ENCODE peak calls at places on chromosomes 13 and 19, in six cellular contexts. M is H4, L is left cardiac atrium, E is amniotic stem cell, P is HS-5, F is mesothelial cell of epicardium. N is an unnamed sample.

GRCh38 chr13:33256148-33256547 is 29.4 kb downstream of the STARD13 start:
- DNase-seq in M (no peak), L (no peak), E (no peak), P (no peak), F (no peak), N (no peak)

GRCh38 chr13:25111557-25111956 is 15.6 kb downstream of the PABPC3 start:
- DNase-seq in E (no peak), L (no peak), M (no peak), F (no peak), P (no peak), N (no peak)

GRCh38 chr19:18948075-18948975 is 7.3 kb upstream of the HOMER3 start:
- DNase-seq in E (no peak), L (no peak), P (no peak), M (no peak), F (no peak), N (no peak)

GRCh38 chr19:17519967-17520366 is 8.5 kb downstream of the PGLS start:
- DNase-seq in L (no peak), F (no peak), M (no peak), E (no peak), P (no peak), N (no peak)

GRCh38 chr13:91946498-91947070 is 548.2 kb downstream of the GPC5 start:
- DNase-seq in F (no peak), M (peak; percentile 11), P (no peak), E (no peak), L (no peak), N (peak; percentile 16)

GRCh38 chr13:77786888-77787287 is 89.4 kb downstream of the SLAIN1 start:
- DNase-seq in E (no peak), M (no peak), F (no peak), P (no peak), L (no peak), N (no peak)

GRCh38 chr19:34676697-34677385 is at the start of gene SCGB2B2:
- DNase-seq in F (no peak), L (peak; percentile 89), E (no peak), P (peak; percentile 84), M (peak; percentile 57), N (no peak)

GRCh38 chr19:33558846-33559245 is 37.3 kb upstream of the PEPD start:
- DNase-seq in P (no peak), F (no peak), M (no peak), L (no peak), E (no peak), N (no peak)

GRCh38 chr13:40993987-40994386 is 25.1 kb downstream of the ELF1 start:
- DNase-seq in M (no peak), P (no peak), L (no peak), E (no peak), F (no peak), N (no peak)

GRCh38 chr13:113862766-113863510 is 938 bp downstream of the GAS6 start:
- DNase-seq in P (no peak), M (no peak), L (peak; percentile 79), E (no peak), F (no peak), N (peak; percentile 47)

GRCh38 chr19:38975214-38975860 is at the start of gene FBXO17:
- DNase-seq in M (peak; percentile 63), L (peak; percentile 52), F (peak; percentile 39), P (no peak), E (peak; percentile 15), N (peak; percentile 49)

GRCh38 chr13:105608132-105608531 is 927.3 kb downstream of the EFNB2 start:
- DNase-seq in L (no peak), P (no peak), M (no peak), E (no peak), F (no peak), N (no peak)

GRCh38 chr19:3857449-3858003 is 11.3 kb downstream of the ZFR2 start:
- DNase-seq in L (no peak), F (no peak), E (no peak), P (no peak), M (no peak), N (no peak)

GRCh38 chr13:44230736-44231135 is 142.9 kb upstream of the SERP2 start:
- DNase-seq in M (no peak), E (no peak), F (no peak), L (no peak), P (no peak), N (no peak)

GRCh38 chr19:8487137-8487851 is 15.1 kb downstream of the PRAM1 start:
- DNase-seq in P (no peak), F (no peak), M (no peak), L (peak; percentile 53), E (no peak), N (peak; percentile 34)

GRCh38 chr13:111115841-111116500 is 861 bp downstream of the ARHGEF7 start:
- DNase-seq in P (no peak), F (no peak), L (peak; percentile 66), M (no peak), E (peak; percentile 57), N (peak; percentile 60)

GRCh38 chr19:35549174-35549788 is 3.9 kb downstream of the TMEM147 start:
- DNase-seq in L (no peak), F (no peak), P (no peak), E (peak; percentile 49), M (peak; percentile 84), N (peak; percentile 39)

GRCh38 chr19:639251-640155 is at the start of gene FGF22:
- DNase-seq in P (peak; percentile 24), E (peak; percentile 65), M (peak; percentile 40), F (peak; percentile 92), L (peak; percentile 95), N (peak; percentile 96)

GRCh38 chr19:40799558-40800338 is 757 bp downstream of the EGLN2 start:
- DNase-seq in F (no peak), M (no peak), E (peak; percentile 18), L (peak; percentile 82), P (no peak), N (no peak)

GRCh38 chr19:33054623-33055022 is 10.1 kb downstream of the RHPN2 start:
- DNase-seq in F (no peak), E (no peak), M (no peak), P (no peak), L (no peak), N (no peak)

GRCh38 chr13:98207411-98207810 is 30.3 kb upstream of the RNF113B start:
- DNase-seq in F (no peak), P (no peak), L (no peak), M (no peak), E (no peak), N (no peak)

GRCh38 chr19:20999731-21000352 is 20.6 kb upstream of the ZNF430 start:
- DNase-seq in L (peak; percentile 91), F (peak; percentile 80), P (no peak), M (peak; percentile 94), E (peak; percentile 11), N (peak; percentile 92)

GRCh38 chr19:38917921-38918491 is 6.0 kb upstream of the CCER2 start:
- DNase-seq in P (no peak), L (no peak), F (no peak), M (no peak), E (no peak), N (peak; percentile 71)

GRCh38 chr19:16649734-16650133 is 10.2 kb downstream of the SMIM7 start:
- DNase-seq in F (no peak), E (no peak), M (no peak), P (no peak), L (peak; percentile 36), N (no peak)

GRCh38 chr13:48578516-48579166 is 45.8 kb upstream of the RCBTB2 start:
- DNase-seq in E (no peak), M (no peak), L (no peak), P (no peak), F (no peak), N (no peak)

GRCh38 chr19:14689598-14690503 is at the start of gene ZNF333:
- DNase-seq in P (peak; percentile 83), E (peak; percentile 66), L (peak; percentile 98), F (peak; percentile 92), M (peak; percentile 86), N (peak; percentile 98)

GRCh38 chr19:3366761-3367571 is 583 bp downstream of the NFIC start:
- DNase-seq in E (no peak), F (no peak), M (no peak), P (no peak), L (no peak), N (peak; percentile 69)

GRCh38 chr13:45398862-45399261 is 19.3 kb downstream of the SLC25A30 start:
- DNase-seq in F (no peak), E (no peak), M (no peak), P (no peak), L (no peak), N (no peak)

GRCh38 chr19:46944918-46945628 is 74.6 kb upstream of the NPAS1 start:
- DNase-seq in F (peak; percentile 23), M (peak; percentile 65), E (no peak), P (no peak), L (peak; percentile 68), N (peak; percentile 48)

GRCh38 chr19:11361037-11361770 is 6.0 kb downstream of the PLPPR2 start:
- DNase-seq in P (no peak), M (no peak), L (peak; percentile 64), F (no peak), E (no peak), N (peak; percentile 69)

GRCh38 chr19:35046461-35046860 is 4.9 kb downstream of the HPN start:
- DNase-seq in M (no peak), F (no peak), L (no peak), P (no peak), E (no peak), N (no peak)

GRCh38 chr19:50695251-50696064 is 24.1 kb downstream of the SHANK1 start:
- DNase-seq in E (no peak), F (peak; percentile 64), L (no peak), M (no peak), P (no peak), N (no peak)

GRCh38 chr13:50889317-50889716 is 20.3 kb upstream of the RNASEH2B start:
- DNase-seq in M (no peak), L (no peak), E (no peak), P (no peak), F (no peak), N (no peak)

GRCh38 chr13:25881136-25881926 is 170.5 kb downstream of the SHISA2 start:
- DNase-seq in L (no peak), P (no peak), E (no peak), F (no peak), M (peak; percentile 48), N (no peak)

GRCh38 chr13:23858586-23858985 is 30.6 kb downstream of the MIPEP start:
- DNase-seq in E (no peak), F (no peak), M (no peak), L (no peak), P (no peak), N (no peak)